ENCODE peak calls at places on chromosomes 5 and 9, in five cellular contexts. X is left lung, A is pancreas, T is A673, N is BE2C. Q is an unnamed sample.
A peak's percentile ranks its signal among the peaks of the same experiment; 100 is the strongest.

GRCh38 chr5:139391570-139392323 is 2.0 kb upstream of the MZB1 start:
- DNase-seq in X (no peak), A (no peak), T (no peak), N (no peak), Q (no peak)

GRCh38 chr5:7397005-7397546 is 1.1 kb downstream of the ADCY2 start:
- DNase-seq in X (no peak), A (no peak), T (peak; percentile 35), N (no peak), Q (no peak)

GRCh38 chr5:61878471-61878870 is 427.5 kb upstream of the KIF2A start:
- DNase-seq in X (no peak), A (no peak), T (no peak), N (no peak), Q (no peak)

GRCh38 chr5:35031276-35031675 is 16.5 kb downstream of the AGXT2 start:
- DNase-seq in X (no peak), A (no peak), T (peak; percentile 10), N (no peak), Q (no peak)

GRCh38 chr5:139473565-139473964 is 2.8 kb downstream of the SMIM33 start:
- DNase-seq in X (no peak), A (no peak), T (no peak), N (no peak), Q (no peak)

GRCh38 chr5:173781826-173782670 is 106.1 kb upstream of the CPEB4 start:
- DNase-seq in X (peak; percentile 81), A (peak; percentile 32), T (peak; percentile 74), N (peak; percentile 73), Q (no peak)

GRCh38 chr5:113020461-113021273 is 44.1 kb downstream of the DCP2 start:
- DNase-seq in X (no peak), A (no peak), T (no peak), N (no peak), Q (no peak)

GRCh38 chr5:158382473-158382872 is 523.5 kb upstream of the CLINT1 start:
- DNase-seq in X (peak; percentile 82), A (peak; percentile 6), T (peak; percentile 1), N (peak; percentile 68), Q (peak; percentile 88)

GRCh38 chr5:108760512-108760911 is 12.8 kb downstream of the FER start:
- DNase-seq in X (no peak), A (no peak), T (no peak), N (no peak), Q (no peak)

GRCh38 chr5:53433036-53433435 is 47.4 kb upstream of the FST start:
- DNase-seq in X (no peak), A (no peak), T (no peak), N (no peak), Q (no peak)

GRCh38 chr5:151072234-151073025 is 8.4 kb downstream of the TNIP1 start:
- DNase-seq in X (no peak), A (no peak), T (no peak), N (no peak), Q (no peak)

GRCh38 chr5:165869066-165869465 is 2363.6 kb downstream of the MAT2B start:
- DNase-seq in X (no peak), A (no peak), T (no peak), N (no peak), Q (no peak)

DNA sequence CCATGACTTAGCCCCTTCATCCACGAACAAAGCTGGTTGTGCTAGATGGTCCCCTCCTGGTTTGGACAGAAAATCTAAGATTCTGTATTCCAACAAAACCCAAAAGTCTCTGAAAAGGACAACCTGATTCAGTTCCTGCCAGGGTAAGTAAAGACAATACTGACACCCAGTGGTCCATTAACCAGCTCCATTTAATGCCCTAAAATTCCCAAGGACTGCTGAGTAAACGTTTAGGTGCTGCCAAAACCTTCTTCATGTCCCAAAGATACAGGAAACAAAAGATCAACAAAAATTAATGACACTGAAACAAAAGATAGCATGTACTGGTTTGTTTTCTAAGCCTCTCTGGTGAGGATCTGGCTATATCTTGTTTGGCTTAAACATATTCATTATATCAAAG is 25.3 kb upstream of the PPP1R2B start:
- DNase-seq in X (no peak), A (no peak), T (peak; percentile 6), N (no peak), Q (no peak)
- TF ChIP-seq CTCF in X (peak; percentile 18), A (no peak), T (peak; percentile 38), N (no peak), Q (peak; percentile 75)

GRCh38 chr9:90307177-90307833 is 335.3 kb downstream of the DIRAS2 start:
- DNase-seq in X (no peak), A (no peak), T (no peak), N (peak; percentile 82), Q (no peak)

GRCh38 chr9:90308746-90309145 is 333.9 kb downstream of the DIRAS2 start:
- DNase-seq in X (no peak), A (no peak), T (no peak), N (no peak), Q (no peak)

GRCh38 chr9:90310523-90310879 is 332.1 kb downstream of the DIRAS2 start:
- DNase-seq in X (no peak), A (no peak), T (no peak), N (no peak), Q (no peak)

GRCh38 chr9:90309809-90310522 is 332.7 kb downstream of the DIRAS2 start:
- DNase-seq in X (no peak), A (no peak), T (no peak), N (no peak), Q (no peak)

DNA sequence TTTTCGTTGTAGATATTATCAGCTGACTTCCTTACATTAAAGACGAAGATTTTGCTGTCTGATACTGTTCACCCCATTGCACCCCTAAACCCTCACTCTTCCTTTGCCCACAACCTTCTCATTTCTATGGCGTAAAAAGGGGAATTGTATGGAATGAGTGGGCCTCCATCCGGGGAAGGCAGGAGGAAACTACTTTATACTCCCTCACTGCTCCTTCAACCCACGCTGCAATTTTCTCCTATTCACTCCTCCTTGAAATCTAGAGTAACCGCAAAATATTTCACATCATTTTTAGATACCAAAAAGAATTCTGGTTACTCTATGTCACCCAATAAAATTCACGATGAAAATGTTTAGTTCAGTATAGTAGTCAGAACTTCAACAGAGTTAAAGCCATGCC is 330.8 kb downstream of the DIRAS2 start:
- DNase-seq in X (no peak), A (no peak), T (no peak), N (no peak), Q (no peak)
- TF ChIP-seq CTCF in X (no peak), A (no peak), T (no peak), N (no peak), Q (no peak)

GRCh38 chr5:43043400-43043756 is 3.3 kb upstream of the ANXA2R start:
- DNase-seq in X (no peak), A (no peak), T (no peak), N (no peak), Q (no peak)

GRCh38 chr5:43044181-43044914 is 4.2 kb upstream of the ANXA2R start:
- DNase-seq in X (peak; percentile 58), A (no peak), T (no peak), N (no peak), Q (no peak)

GRCh38 chr5:43042176-43042625 is 2.1 kb upstream of the ANXA2R start:
- DNase-seq in X (peak; percentile 95), A (peak; percentile 67), T (no peak), N (peak; percentile 76), Q (no peak)

GRCh38 chr5:43041669-43042175 is 1.6 kb upstream of the ANXA2R start:
- DNase-seq in X (no peak), A (peak; percentile 40), T (peak; percentile 82), N (peak; percentile 75), Q (no peak)

DNA sequence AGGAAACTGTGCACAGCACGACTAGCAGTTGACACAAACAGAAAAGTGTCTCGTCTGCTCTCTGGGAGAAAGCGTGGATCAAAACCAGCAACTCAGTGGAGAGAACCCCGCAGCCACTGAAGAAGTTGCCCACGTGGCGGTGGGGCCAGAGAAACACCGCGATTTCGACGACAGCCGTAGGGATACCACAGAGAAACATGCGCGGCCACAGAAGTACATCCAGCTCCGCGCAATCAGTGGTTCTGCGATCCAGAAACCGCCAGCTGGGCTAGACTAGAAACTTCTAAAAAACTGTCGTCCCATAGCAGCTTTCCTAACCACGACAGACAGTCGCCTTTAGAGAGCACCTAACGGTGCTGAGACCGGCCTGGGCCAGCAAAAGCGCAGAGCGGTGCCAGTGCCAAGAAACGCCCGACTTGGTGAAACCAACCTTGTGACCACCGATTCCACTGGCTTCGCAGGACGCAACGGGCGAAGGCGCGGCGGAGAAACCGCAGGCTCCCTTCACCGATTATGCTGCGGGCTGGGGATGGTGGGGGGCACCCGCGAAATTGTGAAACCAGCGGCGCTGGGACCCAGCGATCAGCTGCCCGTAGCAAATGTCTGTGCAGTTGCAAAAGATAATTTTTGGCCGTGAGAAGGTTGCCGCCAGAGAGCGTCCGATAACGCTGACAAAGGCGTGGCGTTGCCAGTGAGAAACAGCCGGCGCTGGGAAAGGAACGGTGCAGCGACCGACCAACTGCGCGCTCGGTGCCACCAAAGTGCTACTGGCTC is 2.7 kb upstream of the ANXA2R start:
- DNase-seq in X (peak; percentile 88), A (no peak), T (peak; percentile 89), N (peak; percentile 67), Q (no peak)
- TF ChIP-seq CTCF in X (no peak), A (no peak), T (peak; percentile 36), N (peak; percentile 23), Q (no peak)

GRCh38 chr5:119811443-119811842 is 182.1 kb downstream of the FAM170A start:
- DNase-seq in X (no peak), A (no peak), T (no peak), N (no peak), Q (no peak)

GRCh38 chr5:119820608-119821007 is 191.2 kb downstream of the FAM170A start:
- DNase-seq in X (no peak), A (no peak), T (no peak), N (no peak), Q (no peak)

GRCh38 chr5:119810217-119810616 is 180.9 kb downstream of the FAM170A start:
- DNase-seq in X (no peak), A (no peak), T (no peak), N (no peak), Q (no peak)

GRCh38 chr5:119814655-119815054 is 185.3 kb downstream of the FAM170A start:
- DNase-seq in X (no peak), A (no peak), T (no peak), N (no peak), Q (no peak)

GRCh38 chr5:119816055-119816454 is 186.7 kb downstream of the FAM170A start:
- DNase-seq in X (no peak), A (no peak), T (no peak), N (no peak), Q (no peak)
- TF ChIP-seq CTCF in X (no peak), A (no peak), T (no peak), N (no peak), Q (no peak)

GRCh38 chr5:178530526-178530925 is 59.7 kb downstream of the COL23A1 start:
- DNase-seq in X (no peak), A (no peak), T (no peak), N (no peak), Q (no peak)
- TF ChIP-seq CTCF in X (no peak), A (no peak), T (no peak), N (no peak), Q (no peak)

GRCh38 chr9:69822091-69822750 is 1.6 kb downstream of the CFAP95 start:
- DNase-seq in X (no peak), A (no peak), T (peak; percentile 83), N (no peak), Q (no peak)
- TF ChIP-seq CTCF in X (no peak), A (no peak), T (peak; percentile 39), N (no peak), Q (peak; percentile 7)